ENCODE peak calls at places on chromosomes 5 and 9, in ten cellular contexts. Q is stimulated activated CD8-positive, alpha-beta memory T cell treated with anti-CD3 and anti-CD28 coated beads, Interleukin-4, amount 100 ng/mL, for 48 hours; K is RWPE1; W is activated effector memory CD4-positive, alpha-beta T cell treated with Interleukin-2 at 50 U/mL for 16 hours; I is Daoy; N is NCI-H1092; E is NCI-H446 treated with DMSO at 0.1 percent for 48 hours; S is NB4; X is activated CD8-positive, alpha-beta memory T cell treated with anti-CD3 and anti-CD28 coated beads for 1 hour; A is hepatic stellate cell. L is an unnamed sample.

GRCh38 chr5:148697821-148698196 is 43.5 kb upstream of the HTR4 start:
- DNase-seq in E (no peak), Q (no peak), I (no peak), N (no peak), W (no peak), X (no peak), S (no peak), K (no peak), A (no peak), L (no peak)

GRCh38 chr5:93044860-93045666 is 536.0 kb downstream of the NR2F1-AS1 start:
- DNase-seq in W (no peak), X (no peak), N (no peak), A (no peak), E (no peak), I (no peak), K (no peak), S (no peak), Q (no peak), L (no peak)

GRCh38 chr5:147911427-147911826 is 5.1 kb upstream of the C5orf46 start:
- DNase-seq in I (no peak), K (no peak), Q (no peak), A (no peak), E (peak), X (no peak), N (no peak), W (no peak), S (no peak), L (no peak)

GRCh38 chr5:53323943-53324642 is 156.3 kb upstream of the FST start:
- DNase-seq in A (no peak), S (no peak), K (peak), N (no peak), X (no peak), Q (no peak), I (no peak), W (no peak), E (no peak), L (no peak)

GRCh38 chr5:111099058-111099778 is 7.1 kb downstream of the WDR36 start:
- DNase-seq in E (no peak), N (no peak), A (no peak), Q (no peak), K (no peak), I (no peak), W (no peak), X (no peak), S (no peak), L (no peak)

GRCh38 chr5:160537940-160538339 is 116.3 kb downstream of the PTTG1 start:
- DNase-seq in X (no peak), E (no peak), I (no peak), A (no peak), K (no peak), S (no peak), Q (no peak), N (no peak), W (no peak), L (no peak)

GRCh38 chr5:31581498-31582099 is 49.5 kb downstream of the C5orf22 start:
- DNase-seq in W (no peak), X (no peak), A (no peak), Q (no peak), E (peak), K (peak), S (peak), N (no peak), I (peak), L (no peak)

GRCh38 chr5:119031047-119031886 is 39.6 kb upstream of the DMXL1 start:
- DNase-seq in K (no peak), E (no peak), S (no peak), W (no peak), N (no peak), A (no peak), I (no peak), Q (no peak), X (no peak), L (no peak)

GRCh38 chr9:83154087-83154736 is 91.3 kb upstream of the RASEF start:
- DNase-seq in K (peak), W (no peak), I (peak), N (no peak), X (no peak), A (no peak), S (no peak), E (no peak), Q (no peak), L (no peak)

GRCh38 chr9:116234091-116234490 is 80.5 kb downstream of the PAPPA start:
- DNase-seq in W (no peak), I (peak), Q (no peak), K (peak), E (no peak), X (no peak), S (no peak), A (peak), N (no peak), L (no peak)

GRCh38 chr5:97266576-97266975 is 83.5 kb upstream of the RIOK2 start:
- DNase-seq in K (no peak), Q (no peak), X (no peak), W (no peak), A (no peak), I (no peak), N (no peak), S (no peak), E (no peak), L (no peak)

GRCh38 chr5:135429886-135430437 is 17.2 kb downstream of the DCANP1 start:
- DNase-seq in W (no peak), A (no peak), E (no peak), S (no peak), X (no peak), Q (no peak), I (no peak), K (no peak), N (no peak), L (no peak)

GRCh38 chr9:133708770-133709611 is 29.2 kb downstream of the SARDH start:
- DNase-seq in I (no peak), W (peak), Q (peak), N (no peak), S (no peak), X (peak), A (no peak), K (no peak), E (no peak), L (no peak)

GRCh38 chr5:172002310-172002709 is 4.1 kb downstream of the FBXW11 start:
- DNase-seq in A (no peak), N (no peak), Q (no peak), W (no peak), X (no peak), S (peak), E (no peak), K (no peak), I (no peak), L (no peak)

GRCh38 chr9:2622361-2623045 is 916 bp downstream of the VLDLR start:
- DNase-seq in E (no peak), W (no peak), A (peak), K (no peak), X (no peak), Q (peak), N (peak), I (peak), S (peak), L (peak)

GRCh38 chr9:20985851-20986600 is 45.4 kb downstream of the HACD4 start:
- DNase-seq in X (no peak), Q (no peak), K (no peak), N (no peak), S (no peak), W (no peak), I (no peak), A (no peak), E (no peak), L (no peak)

GRCh38 chr9:4508246-4508906 is 18.1 kb downstream of the SLC1A1 start:
- DNase-seq in K (no peak), A (peak), N (no peak), S (no peak), Q (no peak), I (peak), X (no peak), E (no peak), W (no peak), L (no peak)

GRCh38 chr9:135410831-135411473 is 68.6 kb upstream of the PPP1R26 start:
- DNase-seq in W (no peak), K (no peak), Q (no peak), N (no peak), S (no peak), I (peak), A (no peak), X (no peak), E (no peak), L (no peak)

GRCh38 chr5:94028001-94028400 is 286.6 kb upstream of the POU5F2 start:
- DNase-seq in X (no peak), W (no peak), I (no peak), A (no peak), S (no peak), E (no peak), Q (no peak), K (no peak), N (no peak), L (no peak)

GRCh38 chr9:98491231-98491651 is 217.5 kb downstream of the GABBR2 start:
- DNase-seq in I (no peak), N (no peak), E (no peak), W (no peak), A (no peak), Q (no peak), K (no peak), S (no peak), X (no peak), L (no peak)

GRCh38 chr5:81409845-81410369 is 16.0 kb upstream of the ACOT12 start:
- DNase-seq in X (no peak), N (no peak), A (no peak), E (no peak), K (no peak), W (no peak), Q (no peak), S (no peak), I (no peak), L (no peak)

GRCh38 chr5:16502866-16503265 is 37.3 kb upstream of the ZNF622 start:
- DNase-seq in N (no peak), W (no peak), X (no peak), I (peak), S (no peak), A (no peak), E (no peak), K (no peak), Q (no peak), L (no peak)

GRCh38 chr5:174895360-174895759 is 171.0 kb downstream of the MSX2 start:
- DNase-seq in A (no peak), K (no peak), S (no peak), W (no peak), N (no peak), X (no peak), Q (no peak), I (no peak), E (no peak), L (no peak)

GRCh38 chr9:36486933-36487481 is 85.7 kb upstream of the MELK start:
- DNase-seq in E (no peak), A (peak), K (peak), I (peak), N (no peak), Q (peak), S (peak), X (peak), W (peak), L (peak)

GRCh38 chr9:85244856-85245255 is 496.9 kb downstream of the AGTPBP1 start:
- DNase-seq in A (no peak), W (no peak), S (no peak), N (no peak), X (no peak), E (no peak), Q (no peak), I (no peak), K (no peak), L (no peak)

GRCh38 chr9:129929467-129930125 is 94.3 kb downstream of the USP20 start:
- DNase-seq in K (peak), W (no peak), X (no peak), N (no peak), I (no peak), E (no peak), A (no peak), Q (no peak), S (no peak), L (no peak)

GRCh38 chr9:134597957-134598883 is 43.4 kb upstream of the COL5A1 start:
- DNase-seq in X (no peak), W (no peak), K (no peak), A (no peak), E (no peak), S (no peak), N (no peak), Q (no peak), I (peak), L (no peak)

GRCh38 chr9:94911986-94912635 is 185.6 kb downstream of the AOPEP start:
- DNase-seq in W (no peak), N (no peak), X (no peak), E (no peak), Q (no peak), K (no peak), S (no peak), A (no peak), I (no peak), L (no peak)

GRCh38 chr5:107661038-107661649 is 9.6 kb downstream of the EFNA5 start:
- DNase-seq in W (no peak), K (no peak), A (no peak), N (no peak), X (no peak), Q (no peak), I (no peak), E (no peak), S (no peak), L (no peak)

GRCh38 chr9:129140397-129141065 is 29.3 kb downstream of the PTPA start:
- DNase-seq in Q (peak), N (peak), W (no peak), K (peak), X (no peak), S (peak), E (no peak), I (no peak), A (no peak), L (peak)

GRCh38 chr5:124022966-124023365 is 511.0 kb downstream of the CSNK1G3 start:
- DNase-seq in W (no peak), X (no peak), K (no peak), E (no peak), N (no peak), A (no peak), Q (no peak), I (no peak), S (no peak), L (no peak)

GRCh38 chr5:78747703-78748359 is 99.3 kb upstream of the LHFPL2 start:
- DNase-seq in E (peak), N (no peak), K (no peak), I (peak), A (peak), S (no peak), Q (no peak), X (no peak), W (no peak), L (no peak)

GRCh38 chr5:139147743-139148079 is 50.5 kb downstream of the SIL1 start:
- DNase-seq in Q (no peak), A (peak), W (no peak), K (peak), I (peak), N (peak), S (no peak), E (peak), X (no peak), L (no peak)

GRCh38 chr5:142012792-142013388 is at the start of gene GNPDA1:
- DNase-seq in Q (peak), E (peak), S (peak), X (peak), I (peak), A (peak), W (peak), N (peak), K (peak), L (peak)

GRCh38 chr9:96868709-96869108 is 14.4 kb upstream of the ZNF782 start:
- DNase-seq in Q (no peak), S (no peak), K (no peak), I (no peak), N (no peak), X (no peak), A (no peak), W (no peak), E (no peak), L (no peak)

GRCh38 chr9:87655731-87656130 is 70.2 kb upstream of the CTSL start:
- DNase-seq in I (no peak), E (no peak), X (no peak), S (no peak), K (no peak), A (no peak), N (no peak), Q (no peak), W (no peak), L (no peak)

GRCh38 chr5:98880151-98880550 is 48.7 kb downstream of the CHD1 start:
- DNase-seq in I (peak), A (no peak), X (no peak), N (no peak), S (peak), K (peak), E (no peak), W (no peak), Q (peak), L (no peak)

GRCh38 chr5:149912226-149912864 is 32.2 kb downstream of the PDE6A start:
- DNase-seq in S (no peak), W (no peak), N (no peak), E (no peak), Q (no peak), K (no peak), X (no peak), A (no peak), I (no peak), L (no peak)

GRCh38 chr9:35748858-35749514 is at the start of the genes GBA2 and RGP1:
- DNase-seq in Q (peak), X (peak), E (peak), A (peak), K (peak), S (peak), I (peak), N (peak), W (peak), L (peak)

L was measured in stimulated activated effector memory CD8-positive, alpha-beta T cell treated with anti-CD3 and anti-CD28 coated beads, Interleukin-12 subunit alpha, Interleukin-12 subunit beta, amount 100 ng/mL, for 72 hours.